ENCODE peak calls at places on chromosomes 3 and 15, in seven cellular contexts. R is breast epithelium, A is astrocyte, O is left ventricle myocardium inferior, E is kidney, U is heart right ventricle, S is uterus. W is an unnamed sample.
A peak's percentile ranks its signal among the peaks of the same experiment; 100 is the strongest.

GRCh38 chr3:143170676-143171075 is 51.1 kb downstream of the CHST2 start:
- DNase-seq in R (no peak), O (no peak), E (no peak), S (no peak), U (no peak), A (peak; percentile 55), W (no peak)

GRCh38 chr3:30693470-30694120 is 87.2 kb downstream of the TGFBR2 start:
- DNase-seq in S (no peak), A (peak; percentile 54), R (no peak), E (no peak), U (peak; percentile 59), O (no peak), W (peak; percentile 57)

GRCh38 chr3:78978037-78978436 is 789.8 kb downstream of the ROBO1 start:
- DNase-seq in U (no peak), E (no peak), A (no peak), O (no peak), S (no peak), R (no peak), W (no peak)

GRCh38 chr3:170632780-170633179 is 46.9 kb upstream of the SLC7A14 start:
- DNase-seq in A (peak; percentile 53), U (no peak), O (no peak), E (no peak), R (no peak), S (no peak), W (no peak)

GRCh38 chr15:71374607-71375352 is 259.5 kb downstream of the THSD4 start:
- DNase-seq in S (no peak), A (peak; percentile 85), R (no peak), U (no peak), E (no peak), O (no peak), W (no peak)

GRCh38 chr3:133570139-133570936 is 3.1 kb upstream of the CDV3 start:
- DNase-seq in O (no peak), U (peak; percentile 29), S (no peak), A (peak; percentile 94), R (no peak), E (no peak), W (no peak)

GRCh38 chr3:130679218-130679617 is 67.4 kb downstream of the PIK3R4 start:
- DNase-seq in U (no peak), E (no peak), R (no peak), A (no peak), O (no peak), S (no peak), W (no peak)

GRCh38 chr3:165259518-165260193 is 63.5 kb upstream of the SLITRK3 start:
- DNase-seq in U (no peak), O (no peak), A (peak; percentile 10), E (no peak), R (no peak), S (no peak), W (no peak)

GRCh38 chr3:186024210-186024609 is 84.7 kb downstream of the ETV5 start:
- DNase-seq in A (peak; percentile 18), S (peak; percentile 39), U (peak; percentile 29), R (no peak), O (peak; percentile 35), E (no peak), W (no peak)

GRCh38 chr15:98126326-98127090 is 166.0 kb downstream of the ARRDC4 start:
- DNase-seq in E (peak; percentile 77), R (no peak), S (no peak), U (no peak), A (no peak), O (no peak), W (no peak)

GRCh38 chr3:128878556-128879124 is 780 bp upstream of the ACAD9 start:
- DNase-seq in E (no peak), A (peak; percentile 66), S (no peak), U (no peak), R (no peak), O (no peak), W (no peak)

GRCh38 chr15:85329561-85330421 is 50.6 kb upstream of the AKAP13 start:
- DNase-seq in U (no peak), E (no peak), A (peak; percentile 42), S (no peak), R (no peak), O (peak; percentile 47), W (peak; percentile 46)

GRCh38 chr3:58640700-58641372 is 25.7 kb downstream of the FAM3D start:
- DNase-seq in R (peak; percentile 76), U (peak; percentile 64), O (peak; percentile 70), S (peak; percentile 60), E (peak; percentile 90), A (peak; percentile 59), W (peak; percentile 20)

GRCh38 chr15:95127356-95127755 is 896.0 kb downstream of the MCTP2 start:
- DNase-seq in S (no peak), O (no peak), U (no peak), A (no peak), E (no peak), R (no peak), W (no peak)

GRCh38 chr3:113623324-113623723 is 73.1 kb downstream of the USF3 start:
- DNase-seq in R (no peak), S (no peak), A (no peak), U (no peak), E (no peak), O (no peak), W (no peak)

GRCh38 chr3:193030276-193030675 is 112.6 kb upstream of the MB21D2 start:
- DNase-seq in E (no peak), A (peak; percentile 26), U (no peak), S (no peak), O (no peak), R (no peak), W (no peak)

GRCh38 chr15:101091080-101092017 is 160.5 kb downstream of the CHSY1 start:
- DNase-seq in R (no peak), A (peak; percentile 79), S (peak; percentile 70), O (peak; percentile 66), U (peak; percentile 83), E (no peak), W (no peak)

GRCh38 chr15:66757521-66757920 is 55.5 kb downstream of the SMAD6 start:
- DNase-seq in U (no peak), O (no peak), E (peak; percentile 66), S (no peak), A (no peak), R (no peak), W (no peak)

GRCh38 chr15:66761723-66762595 is 59.9 kb downstream of the SMAD6 start:
- DNase-seq in A (peak; percentile 45), R (no peak), E (peak; percentile 64), O (peak; percentile 8), S (no peak), U (no peak), W (no peak)

GRCh38 chr15:66760968-66761722 is 59.1 kb downstream of the SMAD6 start:
- DNase-seq in R (no peak), A (no peak), E (peak; percentile 75), U (peak; percentile 49), O (peak; percentile 23), S (no peak), W (no peak)

GRCh38 chr15:66758844-66759243 is 56.8 kb downstream of the SMAD6 start:
- DNase-seq in U (no peak), O (no peak), S (no peak), A (no peak), R (no peak), E (no peak), W (no peak)

GRCh38 chr15:66760358-66760967 is 58.4 kb downstream of the SMAD6 start:
- DNase-seq in R (no peak), E (peak; percentile 77), O (no peak), S (no peak), A (no peak), U (no peak), W (no peak)
- H3K4me1 ChIP-seq in R (peaks cover 22% of the 10 kb centered on the region), E (peaks cover 52% of the 10 kb centered on the region), O (peaks cover 87% of the 10 kb centered on the region), S (no peaks in the 10 kb centered on the region), A (peaks cover 22% of the 10 kb centered on the region), U (peaks cover 90% of the 10 kb centered on the region), W (peaks cover 92% of the 10 kb centered on the region)

GRCh38 chr3:112530573-112530972 is 31.2 kb downstream of the ATG3 start:
- DNase-seq in R (no peak), U (no peak), S (no peak), A (no peak), E (no peak), O (no peak), W (no peak)

GRCh38 chr3:112531358-112531781 is 30.4 kb downstream of the ATG3 start:
- DNase-seq in S (no peak), U (no peak), E (no peak), O (no peak), R (no peak), A (peak; percentile 16), W (no peak)
- TF ChIP-seq CTCF in S (peak; percentile 36), U (peak; percentile 57), E (peak; percentile 48), O (peak; percentile 59), R (peak; percentile 49), A (peak; percentile 44), W (peak; percentile 68)

DNA sequence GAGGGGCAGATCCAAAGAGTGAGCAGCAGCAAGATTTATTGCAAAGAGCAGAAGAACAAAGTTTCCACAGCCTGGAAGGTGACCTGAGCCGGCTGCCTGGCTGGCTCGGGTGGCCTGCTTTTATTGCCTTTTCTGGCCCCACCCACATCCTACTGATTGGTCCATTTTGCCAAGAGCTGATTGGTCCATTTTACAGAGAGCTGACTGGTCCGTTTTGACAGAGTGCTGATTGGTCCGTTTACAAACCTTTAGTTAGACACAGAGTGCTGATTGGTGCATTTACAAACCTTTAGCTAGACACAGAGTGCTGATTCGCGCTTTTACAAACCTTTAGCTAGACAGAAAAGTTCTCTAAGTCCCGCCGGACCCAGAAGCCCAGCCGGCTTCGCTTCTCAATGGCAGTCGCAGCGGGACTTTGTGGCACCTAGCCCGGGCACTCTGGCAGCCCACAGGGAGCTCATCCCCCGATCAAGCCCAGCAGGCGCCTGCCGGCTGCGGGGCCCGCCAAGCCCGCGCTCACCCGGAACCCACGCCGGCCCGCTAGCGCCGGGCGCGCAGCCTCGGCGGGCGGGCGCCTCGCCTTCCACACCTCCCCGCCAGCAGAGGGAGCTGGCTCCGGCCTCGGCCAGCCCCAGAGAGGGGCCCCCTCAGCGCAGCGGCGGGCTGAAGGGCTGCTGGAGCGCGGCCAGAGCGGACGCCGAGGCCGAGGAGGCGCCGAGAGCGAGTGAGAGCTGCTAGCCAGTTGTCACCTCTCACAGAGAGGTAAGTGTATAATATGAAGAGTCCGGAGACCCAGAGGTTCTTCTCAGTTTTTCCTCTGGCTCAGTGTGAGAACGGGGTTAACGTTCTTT is 339.2 kb downstream of the CHL1 start:
- DNase-seq in E (peak; percentile 82), S (peak; percentile 16), A (no peak), R (no peak), U (no peak), O (peak; percentile 21), W (no peak)
- H3K4me3 ChIP-seq in E (peak overlapping the region; percentile 49), S (no peak overlapping the region), A (peak overlapping the region; percentile 42), R (peak overlapping the region; percentile 58), U (no peak overlapping the region), O (peak overlapping the region; percentile 51), W (peak overlapping the region; percentile 18)

GRCh38 chr15:90208372-90208771 is 7.2 kb downstream of the SEMA4B start:
- DNase-seq in A (no peak), R (no peak), U (no peak), S (no peak), E (no peak), O (no peak), W (no peak)
- H3K4me1 ChIP-seq in A (peaks cover 28% of the 10 kb centered on the region), R (no peaks in the 10 kb centered on the region), U (peaks cover 55% of the 10 kb centered on the region), S (no peaks in the 10 kb centered on the region), E (peaks cover 23% of the 10 kb centered on the region), O (peaks cover 83% of the 10 kb centered on the region), W (peaks cover 93% of the 10 kb centered on the region)

GRCh38 chr3:155354658-155355057 is 61.2 kb upstream of the STRIT1 start:
- DNase-seq in A (no peak), E (no peak), U (no peak), R (no peak), S (no peak), O (no peak), W (no peak)

GRCh38 chr3:155347901-155348300 is 54.4 kb upstream of the STRIT1 start:
- DNase-seq in U (no peak), S (no peak), E (no peak), O (no peak), R (no peak), A (no peak), W (no peak)

GRCh38 chr3:155356594-155357370 is 63.3 kb upstream of the STRIT1 start:
- DNase-seq in O (no peak), R (no peak), S (no peak), A (no peak), U (no peak), E (no peak), W (no peak)

GRCh38 chr3:155352900-155353490 is 59.5 kb upstream of the STRIT1 start:
- DNase-seq in U (no peak), O (no peak), E (no peak), S (no peak), A (peak; percentile 14), R (no peak), W (peak; percentile 24)
- TF ChIP-seq CTCF in U (peak; percentile 48), O (peak; percentile 67), E (peak; percentile 50), S (peak; percentile 27), A (peak; percentile 59), R (no peak), W (peak; percentile 59)